ENCODE peak calls at places on chromosomes 11 and 22, in seven cellular contexts. K is heart right ventricle; Q is NCI-H510A; H is sciatic nerve; P is caudate nucleus; V is stimulated activated CD4-positive, alpha-beta T cell treated with anti-CD3 and anti-CD28 coated beads, Interleukin-1b, Interleukin-23, amount 100 ng/mL, for 1 hour; G is HepG2. S is an unnamed sample.

GRCh38 chr11:103234974-103235373 is 125.7 kb downstream of the DYNC2H1 start:
- DNase-seq in K (no peak), Q (no peak), H (no peak), P (no peak), V (no peak), G (no peak), S (no peak)

GRCh38 chr11:113174862-113175261 is 139.5 kb upstream of the TTC12 start:
- DNase-seq in K (no peak), Q (no peak), H (no peak), P (no peak), V (no peak), G (no peak), S (no peak)

GRCh38 chr11:20367313-20367948 is 3.9 kb downstream of the HTATIP2 start:
- DNase-seq in K (no peak), Q (no peak), H (no peak), P (no peak), V (peak), G (peak), S (peak)

GRCh38 chr22:44372611-44373010 is 59.9 kb upstream of the SHISAL1 start:
- DNase-seq in K (no peak), Q (no peak), H (no peak), P (no peak), V (no peak), G (no peak), S (no peak)

GRCh38 chr11:103608566-103608965 is 427.9 kb upstream of the DDI1 start:
- DNase-seq in K (no peak), Q (no peak), H (no peak), P (no peak), V (no peak), G (no peak), S (no peak)

GRCh38 chr11:96307748-96308133 is 35.3 kb downstream of the MAML2 start:
- DNase-seq in K (no peak), Q (no peak), H (no peak), P (no peak), V (no peak), G (no peak), S (peak)

GRCh38 chr11:83159901-83160865 is 3.3 kb downstream of the PCF11 start:
- DNase-seq in K (no peak), Q (no peak), H (no peak), P (no peak), V (no peak), G (no peak), S (peak)

GRCh38 chr11:119324124-119324665 is 7.3 kb upstream of the MCAM start:
- DNase-seq in K (no peak), Q (no peak), H (no peak), P (no peak), V (no peak), G (no peak), S (no peak)

GRCh38 chr11:26297179-26297970 is 34.6 kb upstream of the ANO3 start:
- DNase-seq in K (no peak), Q (no peak), H (no peak), P (no peak), V (no peak), G (peak), S (peak)

GRCh38 chr11:83272627-83273026 is 13.5 kb downstream of the CCDC90B start:
- DNase-seq in K (no peak), Q (no peak), H (no peak), P (no peak), V (no peak), G (no peak), S (no peak)

GRCh38 chr11:133134561-133135173 is 397.6 kb downstream of the OPCML start:
- DNase-seq in K (peak), Q (peak), H (peak), P (no peak), V (no peak), G (peak), S (peak)

GRCh38 chr11:110479070-110479444 is 49.3 kb downstream of the FDX1 start:
- DNase-seq in K (no peak), Q (no peak), H (no peak), P (no peak), V (no peak), G (no peak), S (no peak)

GRCh38 chr22:20646906-20647305 is 127.0 kb upstream of the SERPIND1 start:
- DNase-seq in K (no peak), Q (no peak), H (peak), P (no peak), V (no peak), G (no peak), S (no peak)

GRCh38 chr22:30017375-30017774 is 62.9 kb upstream of the HORMAD2 start:
- DNase-seq in K (no peak), Q (no peak), H (no peak), P (no peak), V (no peak), G (no peak), S (no peak)

S was measured in epithelial cell of prostate.